ENCODE peak calls at places on chromosome 10, in six cellular contexts. K, J, O, G, P and N are unnamed samples. For H3K4me1, the result is how much of the 10 kb centered on the place peaks cover.

GRCh38 chr10:46270086-46270811 is 16.5 kb upstream of the ANTXRL start:
- DNase-seq in K (no peak), G (no peak), J (peak), P (no peak), O (no peak), N (no peak)

GRCh38 chr10:26217396-26218105 is 977 bp downstream of the GAD2 start:
- DNase-seq in G (no peak), J (no peak), K (no peak), P (no peak), O (peak), N (no peak)

GRCh38 chr10:11824825-11825224 is 1.7 kb downstream of the PROSER2 start:
- DNase-seq in G (no peak), J (peak), O (peak), P (no peak), K (no peak), N (peak)

GRCh38 chr10:104574470-104575213 is 66.4 kb upstream of the SORCS3 start:
- DNase-seq in O (no peak), G (no peak), J (no peak), P (no peak), K (no peak), N (no peak)

GRCh38 chr10:76086571-76087260 is 655.3 kb downstream of the LRMDA start:
- DNase-seq in P (no peak), K (no peak), O (peak), J (no peak), G (peak), N (no peak)

GRCh38 chr10:67487199-67487598 is 208.8 kb downstream of the CTNNA3 start:
- DNase-seq in P (no peak), G (no peak), O (no peak), K (no peak), J (no peak), N (no peak)

GRCh38 chr10:1199897-1200721 is 143.9 kb downstream of the WDR37 start:
- DNase-seq in P (peak), K (no peak), G (no peak), J (peak), O (no peak), N (no peak)

GRCh38 chr10:126012485-126012884 is 116.1 kb downstream of the FANK1 start:
- DNase-seq in K (no peak), J (no peak), P (no peak), O (no peak), G (no peak), N (no peak)

GRCh38 chr10:23158370-23158769 is 33.7 kb upstream of the PTF1A start:
- DNase-seq in K (peak), J (peak), P (no peak), O (peak), G (peak), N (peak)

GRCh38 chr10:84447701-84448400 is 119.5 kb downstream of the CCSER2 start:
- DNase-seq in G (no peak), P (no peak), K (no peak), J (no peak), O (no peak), N (no peak)

GRCh38 chr10:6299234-6299633 is 96.5 kb downstream of the PFKFB3 start:
- DNase-seq in O (no peak), J (peak), G (no peak), P (no peak), K (no peak), N (no peak)

GRCh38 chr10:91006001-91006751 is 85.3 kb upstream of the ANKRD1 start:
- DNase-seq in J (peak), P (no peak), G (peak), K (peak), O (peak), N (peak)

GRCh38 chr10:44372181-44372580 is 12.7 kb downstream of the CXCL12 start:
- DNase-seq in K (no peak), G (no peak), P (no peak), O (no peak), J (no peak), N (no peak)

GRCh38 chr10:27065084-27065483 is 35.2 kb downstream of the ANKRD26 start:
- DNase-seq in K (no peak), G (no peak), J (no peak), O (no peak), P (no peak), N (no peak)

GRCh38 chr10:121179006-121179405 is 327.8 kb downstream of the WDR11 start:
- DNase-seq in O (no peak), P (no peak), G (no peak), J (no peak), K (no peak), N (no peak)

GRCh38 chr10:113891476-113891875 is 37.0 kb downstream of the NHLRC2 start:
- DNase-seq in G (no peak), O (no peak), K (no peak), J (no peak), P (no peak), N (peak)

GRCh38 chr10:36412942-36413341 is 712.5 kb upstream of the ANKRD30A start:
- DNase-seq in K (no peak), P (no peak), J (no peak), G (no peak), O (no peak), N (no peak)

GRCh38 chr10:36171546-36171945 is 529.5 kb upstream of the FZD8 start:
- DNase-seq in J (no peak), P (no peak), K (no peak), O (no peak), G (no peak), N (peak)

GRCh38 chr10:76139431-76139830 is 708.0 kb downstream of the LRMDA start:
- DNase-seq in O (no peak), P (no peak), K (no peak), G (no peak), J (no peak), N (no peak)

GRCh38 chr10:73876566-73876965 is 2.2 kb upstream of the CAMK2G start:
- DNase-seq in G (no peak), J (no peak), K (no peak), O (no peak), P (no peak), N (no peak)

GRCh38 chr10:24096281-24096680 is 112.7 kb upstream of the KIAA1217 start:
- DNase-seq in P (no peak), G (no peak), O (no peak), K (no peak), J (no peak), N (no peak)

GRCh38 chr10:103812431-103812830 is 42.9 kb downstream of the SH3PXD2A start:
- DNase-seq in O (no peak), P (peak), J (no peak), K (no peak), G (peak), N (no peak)

GRCh38 chr10:132939957-132940790 is 2.2 kb downstream of the CFAP46 start:
- DNase-seq in O (peak), G (peak), P (no peak), J (peak), K (peak), N (peak)

GRCh38 chr10:59175538-59176240 is 754 bp upstream of the PHYHIPL start:
- DNase-seq in K (no peak), J (no peak), O (no peak), P (no peak), G (no peak), N (no peak)

GRCh38 chr10:97230146-97230545 is 44.4 kb upstream of the SLIT1 start:
- DNase-seq in O (no peak), G (peak), P (no peak), J (no peak), K (no peak), N (no peak)

GRCh38 chr10:113879691-113880090 is 25.2 kb downstream of the NHLRC2 start:
- DNase-seq in K (no peak), O (no peak), J (no peak), P (no peak), G (no peak), N (no peak)

GRCh38 chr10:36634916-36635315 is 490.5 kb upstream of the ANKRD30A start:
- DNase-seq in P (no peak), K (no peak), G (peak), O (no peak), J (no peak), N (no peak)

GRCh38 chr10:29636178-29636577 is 1.4 kb upstream of the SVIL start:
- DNase-seq in K (peak), G (peak), O (no peak), J (no peak), P (no peak), N (peak)

GRCh38 chr10:75568721-75569120 is 137.3 kb downstream of the LRMDA start:
- DNase-seq in J (no peak), O (no peak), G (no peak), K (no peak), P (no peak), N (no peak)

GRCh38 chr10:95987685-95988426 is 55.5 kb upstream of the CCNJ start:
- DNase-seq in G (no peak), O (no peak), J (no peak), K (no peak), P (no peak), N (no peak)

GRCh38 chr10:5776881-5777197 is 36.4 kb downstream of the GDI2 start:
- DNase-seq in P (no peak), O (no peak), K (no peak), J (no peak), G (peak), N (peak)

GRCh38 chr10:5665380-5666323 is 743 bp downstream of the ASB13 start:
- DNase-seq in P (no peak), J (no peak), O (peak), G (no peak), K (no peak), N (no peak)

GRCh38 chr10:109966961-109967738 is 40.6 kb upstream of the ADD3 start:
- DNase-seq in O (peak), P (no peak), K (no peak), J (no peak), G (peak), N (peak)

GRCh38 chr10:49662169-49662830 is 17.2 kb upstream of the C10orf53 start:
- DNase-seq in G (no peak), K (no peak), P (no peak), J (no peak), O (no peak), N (no peak)

GRCh38 chr10:106169241-106169640 is 995.3 kb downstream of the SORCS1 start:
- DNase-seq in P (no peak), O (no peak), K (no peak), J (no peak), G (no peak), N (no peak)

GRCh38 chr10:68666280-68666760 is 54.7 kb upstream of the CCAR1 start:
- DNase-seq in J (no peak), G (peak), K (no peak), P (no peak), O (no peak), N (peak)

GRCh38 chr10:43292745-43293676 is 26.1 kb upstream of the RASGEF1A start:
- DNase-seq in P (peak), J (peak), O (peak), K (peak), G (peak), N (peak)

GRCh38 chr10:44961931-44962750 is 2.5 kb downstream of the RASSF4 start:
- DNase-seq in K (no peak), O (no peak), G (no peak), P (no peak), J (no peak), N (no peak)

GRCh38 chr10:86520871-86521619 is 547 bp downstream of the WAPL start:
- DNase-seq in K (peak), P (peak), O (peak), G (peak), J (peak), N (peak)

GRCh38 chr10:61225939-61226338 is 227.2 kb downstream of the TMEM26 start:
- DNase-seq in K (no peak), G (no peak), J (no peak), P (no peak), O (no peak), N (no peak)
- H3K4me1 ChIP-seq in K (under half), G (under half), J (under half), P (under half), O (under half), N (under half)

GRCh38 chr10:17003151-17003550 is 126.5 kb downstream of the CUBN start:
- DNase-seq in O (peak), G (peak), P (no peak), K (peak), J (no peak), N (peak)
- H3K4me1 ChIP-seq in O (under half), G (under half), P (under half), K (under half), J (under half), N (under half)

GRCh38 chr10:21524526-21525366 is 736 bp downstream of the SKIDA1 start:
- DNase-seq in J (no peak), K (no peak), G (peak), P (no peak), O (no peak), N (peak)
- H3K4me1 ChIP-seq in J (under half), K (under half), G (under half), P (under half), O (under half), N (half or more)

DNA sequence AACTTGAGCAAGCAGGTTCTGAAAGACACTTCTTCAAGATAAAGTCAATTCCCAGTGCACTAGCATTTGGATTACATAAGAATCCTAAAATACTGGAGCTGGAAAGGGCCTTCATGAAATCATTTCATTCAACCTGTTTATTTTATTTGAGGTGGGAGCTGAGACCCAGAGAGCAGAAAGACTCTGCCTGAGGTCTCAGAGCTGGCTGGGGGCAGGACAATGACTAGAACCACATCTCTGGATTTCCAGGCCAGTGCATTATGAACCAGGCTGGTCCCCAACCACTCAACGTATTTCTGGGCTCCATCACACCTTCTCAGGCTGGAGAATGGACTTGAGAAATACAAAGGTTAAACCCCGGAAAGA is 8.4 kb downstream of the ANXA11 start:
- DNase-seq in G (no peak), K (no peak), J (no peak), P (no peak), O (no peak), N (no peak)
- H3K4me1 ChIP-seq in G (under half), K (half or more), J (half or more), P (under half), O (under half), N (under half)

DNA sequence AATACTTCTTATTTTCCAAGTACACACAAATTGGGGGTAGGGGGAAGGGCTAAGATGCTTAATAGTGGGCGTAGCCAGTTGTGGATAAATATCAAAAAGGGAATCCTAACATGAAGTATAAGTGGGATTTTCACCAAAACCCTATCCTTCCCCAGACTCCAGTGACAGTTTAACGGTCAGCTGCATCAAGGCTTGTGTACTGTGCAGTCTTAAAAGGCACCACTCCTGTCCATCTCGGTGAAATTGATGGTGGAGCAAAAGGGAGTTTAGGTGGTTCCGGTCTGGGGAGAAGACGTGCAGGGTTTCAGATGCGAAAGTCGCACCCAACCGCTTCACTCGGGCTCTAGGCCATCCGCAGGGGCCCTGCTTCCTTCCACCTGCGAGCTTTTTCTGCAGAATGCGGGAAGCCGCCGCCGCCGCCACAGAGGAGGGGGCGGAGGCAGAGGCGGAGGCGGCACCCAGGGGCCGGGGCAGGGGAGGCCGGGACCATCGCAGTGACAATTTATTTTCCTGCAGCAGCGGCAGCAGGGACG is at the start of gene STAMBPL1:
- DNase-seq in K (peak), J (peak), P (peak), O (no peak), G (peak), N (no peak)
- H3K4me1 ChIP-seq in K (half or more), J (under half), P (under half), O (under half), G (under half), N (under half)

DNA sequence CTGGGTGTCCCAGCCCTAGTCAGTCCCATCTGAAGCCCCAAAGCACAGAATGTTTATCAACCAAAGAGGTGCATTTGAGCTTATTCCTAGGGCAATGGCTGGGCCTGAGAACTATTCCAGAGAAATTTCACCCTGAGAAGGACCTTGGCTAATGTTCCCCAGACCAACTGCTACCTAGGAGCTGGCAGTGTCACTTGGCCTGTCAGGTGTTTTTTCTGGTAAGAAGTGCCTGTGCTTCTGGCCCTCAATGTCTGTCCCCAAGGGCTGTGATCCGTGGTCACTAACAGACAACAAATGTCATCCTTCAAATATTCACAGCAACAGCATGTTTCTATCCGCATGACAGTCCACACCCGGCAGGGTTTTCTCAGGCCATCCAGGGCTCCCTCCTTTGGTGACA is 209.3 kb upstream of the FRMD4A start:
- DNase-seq in P (no peak), K (no peak), O (no peak), G (no peak), J (no peak), N (no peak)
- H3K4me1 ChIP-seq in P (under half), K (half or more), O (under half), G (under half), J (under half), N (under half)

GRCh38 chr10:124537891-124538290 is 76.3 kb downstream of the LHPP start:
- DNase-seq in O (no peak), G (no peak), J (no peak), K (no peak), P (no peak), N (no peak)
- H3K4me1 ChIP-seq in O (under half), G (under half), J (under half), K (under half), P (under half), N (under half)

GRCh38 chr10:17649052-17649451 is 5.1 kb downstream of the STAM start:
- DNase-seq in P (no peak), G (no peak), J (no peak), K (no peak), O (no peak), N (no peak)
- H3K4me1 ChIP-seq in P (under half), G (under half), J (under half), K (half or more), O (under half), N (under half)

DNA sequence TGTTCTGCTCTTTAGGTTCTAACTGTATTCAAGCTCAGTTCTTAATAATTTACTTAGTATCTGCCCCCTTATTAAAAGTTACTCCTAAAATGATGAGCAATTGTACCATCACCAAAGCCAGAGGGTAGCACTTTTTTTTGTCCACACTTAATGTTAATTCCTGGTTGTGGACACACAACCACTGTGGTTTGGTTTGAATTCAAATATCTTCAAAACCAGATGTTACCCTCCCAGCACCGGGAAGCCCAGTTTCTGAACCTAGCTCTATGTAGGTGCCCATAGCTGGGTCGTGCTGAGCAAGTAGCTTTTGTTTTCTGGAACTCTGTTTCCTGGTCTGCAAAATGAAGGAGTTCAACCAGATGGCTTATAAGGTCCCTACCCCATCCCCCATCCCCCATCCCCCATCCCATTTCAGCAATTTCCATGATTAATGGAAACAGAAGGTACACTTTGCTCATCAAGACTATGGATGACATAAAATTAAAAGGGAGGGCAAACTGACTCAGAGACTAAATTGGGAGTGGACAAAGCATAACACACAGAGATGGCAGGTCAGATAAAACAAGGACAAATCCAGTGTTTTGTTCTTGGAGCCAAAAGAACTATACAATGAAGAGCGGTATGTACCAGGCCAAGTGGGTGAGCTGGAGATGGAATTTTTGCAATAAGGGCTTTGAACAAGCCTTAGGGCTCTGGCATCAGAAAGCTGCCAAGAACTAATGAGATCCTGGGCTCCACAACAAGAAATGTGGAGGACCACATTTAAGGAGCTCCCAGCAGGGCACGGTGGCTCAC is 56.7 kb downstream of the DLG5 start:
- DNase-seq in J (no peak), P (no peak), K (no peak), G (peak), O (no peak), N (no peak)
- H3K4me1 ChIP-seq in J (under half), P (under half), K (under half), G (under half), O (half or more), N (under half)

GRCh38 chr10:129474642-129475041 is 7.6 kb downstream of the MGMT start:
- DNase-seq in J (no peak), O (no peak), G (no peak), K (no peak), P (no peak), N (no peak)

GRCh38 chr10:129477051-129477450 is 10.0 kb downstream of the MGMT start:
- DNase-seq in J (no peak), O (no peak), G (no peak), P (no peak), K (no peak), N (no peak)

GRCh38 chr10:129471447-129471846 is 4.4 kb downstream of the MGMT start:
- DNase-seq in G (no peak), K (no peak), J (no peak), O (no peak), P (no peak), N (no peak)

GRCh38 chr10:129472696-129473555 is 5.9 kb downstream of the MGMT start:
- DNase-seq in J (no peak), O (no peak), K (no peak), P (no peak), G (no peak), N (no peak)

GRCh38 chr10:129476431-129476830 is 9.4 kb downstream of the MGMT start:
- DNase-seq in O (no peak), G (no peak), J (no peak), P (no peak), K (no peak), N (no peak)
- H3K4me1 ChIP-seq in O (under half), G (under half), J (under half), P (under half), K (under half), N (under half)